ENCODE peak calls at places on chromosome 1, in five cellular contexts. F is C1 segment of cervical spinal cord; Y is SHP77; B is amygdala; J is stimulated activated CD4-positive, alpha-beta T cell treated with anti-CD3 and anti-CD28 coated beads, Interleukin-1b, Interleukin-23, amount 100 ng/mL, for 1 hour. E is an unnamed sample.

GRCh38 chr1:168759077-168759476 is 30.1 kb upstream of the DPT start:
- DNase-seq in F (no peak), Y (no peak), B (no peak), J (no peak), E (no peak)

GRCh38 chr1:200706109-200706720 is 32.5 kb upstream of the CAMSAP2 start:
- DNase-seq in F (no peak), Y (no peak), B (no peak), J (no peak), E (no peak)

GRCh38 chr1:110672001-110672752 is 2.6 kb downstream of the KCNA3 start:
- DNase-seq in F (no peak), Y (no peak), B (peak), J (peak), E (no peak)

GRCh38 chr1:43651188-43651587 is 1.2 kb downstream of the KDM4A start:
- DNase-seq in F (no peak), Y (no peak), B (no peak), J (no peak), E (no peak)

GRCh38 chr1:41109316-41110263 is 88.1 kb upstream of the SLFNL1 start:
- DNase-seq in F (no peak), Y (no peak), B (no peak), J (no peak), E (peak)

GRCh38 chr1:83692524-83693336 is 306.2 kb downstream of the TTLL7 start:
- DNase-seq in F (no peak), Y (peak), B (no peak), J (no peak), E (no peak)

GRCh38 chr1:19437911-19438310 is 47.4 kb downstream of the CAPZB start:
- DNase-seq in F (no peak), Y (no peak), B (no peak), J (no peak), E (peak)

GRCh38 chr1:97778718-97779117 is 142.1 kb downstream of the DPYD start:
- DNase-seq in F (no peak), Y (no peak), B (no peak), J (no peak), E (no peak)

GRCh38 chr1:154808909-154809262 is 61.2 kb downstream of the KCNN3 start:
- DNase-seq in F (no peak), Y (peak), B (no peak), J (no peak), E (no peak)

GRCh38 chr1:94102126-94102525 is 18.8 kb downstream of the ABCA4 start:
- DNase-seq in F (no peak), Y (no peak), B (no peak), J (no peak), E (no peak)

GRCh38 chr1:208042868-208043267 is 131.9 kb upstream of the CD34 start:
- DNase-seq in F (no peak), Y (no peak), B (no peak), J (no peak), E (no peak)

GRCh38 chr1:55555971-55556370 is 340.8 kb upstream of the USP24 start:
- DNase-seq in F (no peak), Y (no peak), B (no peak), J (no peak), E (no peak)

GRCh38 chr1:16207318-16208269 is 4.9 kb downstream of the ARHGEF19 start:
- DNase-seq in F (no peak), Y (no peak), B (no peak), J (no peak), E (no peak)